ENCODE peak calls at places on chromosome 9, in seven cellular contexts. M is transverse colon, P is stomach, W is sigmoid colon, S is K562, A is suprapubic skin, C is Panc1. I is an unnamed sample.
A peak's percentile ranks its signal among the peaks of the same experiment; 100 is the strongest.

GRCh38 chr9:115114541-115114940 is 3.4 kb downstream of the TNC start:
- DNase-seq in M (no peak), P (no peak), W (no peak), S (no peak), A (no peak), C (no peak), I (no peak)

GRCh38 chr9:112970939-112971338 is 41.1 kb downstream of the ZNF883 start:
- DNase-seq in M (no peak), P (no peak), W (no peak), S (no peak), A (no peak), C (no peak), I (no peak)

GRCh38 chr9:115262477-115262876 is 144.5 kb upstream of the TNC start:
- DNase-seq in M (peak; percentile 87), P (peak; percentile 78), W (peak; percentile 95), S (no peak), A (peak; percentile 64), C (peak; percentile 7), I (no peak)

GRCh38 chr9:117932585-117932984 is 228.4 kb downstream of the TLR4 start:
- DNase-seq in M (no peak), P (no peak), W (no peak), S (no peak), A (no peak), C (no peak), I (no peak)

GRCh38 chr9:132040808-132041207 is 38.9 kb downstream of the MED27 start:
- DNase-seq in M (no peak), P (no peak), W (no peak), S (no peak), A (no peak), C (no peak), I (no peak)

GRCh38 chr9:114690308-114690707 is 8.3 kb upstream of the TEX48 start:
- DNase-seq in M (no peak), P (no peak), W (no peak), S (no peak), A (no peak), C (no peak), I (no peak)

GRCh38 chr9:101536938-101537337 is 3.3 kb downstream of the RNF20 start:
- DNase-seq in M (no peak), P (no peak), W (no peak), S (no peak), A (no peak), C (no peak), I (peak; percentile 37)

GRCh38 chr9:133561976-133562554 is 27.6 kb downstream of the ADAMTSL2 start:
- DNase-seq in M (no peak), P (no peak), W (no peak), S (no peak), A (no peak), C (no peak), I (no peak)

GRCh38 chr9:11158063-11158462 is 545.3 kb upstream of the PTPRD start:
- DNase-seq in M (no peak), P (no peak), W (no peak), S (no peak), A (no peak), C (no peak), I (no peak)

GRCh38 chr9:112570731-112571167 is 84.1 kb downstream of the KIAA1958 start:
- DNase-seq in M (peak; percentile 35), P (peak; percentile 74), W (no peak), S (no peak), A (no peak), C (no peak), I (no peak)

GRCh38 chr9:17793713-17794622 is 215.1 kb downstream of the SH3GL2 start:
- DNase-seq in M (peak; percentile 16), P (no peak), W (no peak), S (no peak), A (no peak), C (no peak), I (no peak)

GRCh38 chr9:87008667-87009066 is 61.4 kb upstream of the GAS1 start:
- DNase-seq in M (no peak), P (no peak), W (no peak), S (no peak), A (no peak), C (no peak), I (no peak)

GRCh38 chr9:37747271-37747753 is 6.3 kb upstream of the TRMT10B start:
- DNase-seq in M (peak; percentile 61), P (peak; percentile 67), W (no peak), S (peak; percentile 89), A (no peak), C (peak; percentile 62), I (peak; percentile 64)

GRCh38 chr9:23598994-23599393 is 227.0 kb downstream of the ELAVL2 start:
- DNase-seq in M (no peak), P (no peak), W (no peak), S (no peak), A (no peak), C (no peak), I (no peak)

GRCh38 chr9:96236854-96237545 is 65.0 kb downstream of the HSD17B3 start:
- DNase-seq in M (no peak), P (no peak), W (no peak), S (no peak), A (no peak), C (no peak), I (no peak)

GRCh38 chr9:108645520-108645919 is 210.3 kb downstream of the ACTL7B start:
- DNase-seq in M (no peak), P (no peak), W (no peak), S (no peak), A (no peak), C (no peak), I (no peak)

GRCh38 chr9:11735391-11735790 is 957.8 kb upstream of the TYRP1 start:
- DNase-seq in M (no peak), P (no peak), W (no peak), S (no peak), A (no peak), C (no peak), I (no peak)

GRCh38 chr9:94817291-94818195 is 91.0 kb downstream of the AOPEP start:
- DNase-seq in M (no peak), P (no peak), W (no peak), S (no peak), A (no peak), C (no peak), I (no peak)

GRCh38 chr9:133973791-133974630 is 18.1 kb downstream of the VAV2 start:
- DNase-seq in M (peak; percentile 77), P (peak; percentile 65), W (peak; percentile 39), S (no peak), A (no peak), C (no peak), I (no peak)

DNA sequence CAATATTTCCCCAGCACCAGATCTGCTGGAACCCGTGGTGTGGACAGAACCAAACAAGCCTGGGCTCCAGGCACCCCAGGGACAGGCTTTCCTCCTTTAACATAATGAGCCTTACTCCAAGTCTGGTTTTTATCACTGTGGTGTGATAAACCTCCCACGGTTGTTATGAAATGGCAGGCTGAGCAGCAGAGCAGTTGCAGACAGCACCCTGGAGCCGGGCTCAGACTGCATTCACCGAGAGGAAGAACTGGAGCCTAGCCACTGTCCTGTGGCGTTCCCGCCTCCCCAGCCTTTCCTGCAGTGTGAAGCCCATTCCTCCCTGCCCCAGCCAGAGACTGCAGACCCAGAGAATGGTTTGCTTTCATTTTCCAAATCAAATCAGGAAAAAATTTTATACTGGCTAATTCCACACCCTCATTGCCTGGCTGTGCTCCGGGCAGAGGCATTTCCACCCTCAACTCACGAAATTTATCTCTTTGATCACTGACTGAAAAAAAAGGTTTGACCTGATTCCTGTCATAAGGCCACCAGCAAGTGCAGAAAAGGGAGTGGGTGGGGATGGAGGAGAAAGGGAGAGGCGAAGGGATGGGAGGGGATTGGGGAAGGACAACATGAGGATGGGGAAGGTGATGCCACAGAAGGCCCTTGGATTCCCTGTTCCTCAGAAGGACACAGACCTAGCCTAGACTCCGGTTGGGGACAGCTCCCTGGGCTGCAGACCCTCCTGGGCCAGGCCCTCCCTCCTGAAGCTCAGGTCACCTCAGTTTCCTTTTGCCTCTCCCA is 18.9 kb downstream of the IPPK start:
- DNase-seq in M (peak; percentile 25), P (no peak), W (peak; percentile 92), S (no peak), A (peak; percentile 73), C (no peak), I (no peak)
- TF ChIP-seq POLR2AphosphoS5 in M (peak; percentile 49), P (peak; percentile 39), W (peak; percentile 89), S (no peak), A (no peak), C (no peak), I (no peak)

DNA sequence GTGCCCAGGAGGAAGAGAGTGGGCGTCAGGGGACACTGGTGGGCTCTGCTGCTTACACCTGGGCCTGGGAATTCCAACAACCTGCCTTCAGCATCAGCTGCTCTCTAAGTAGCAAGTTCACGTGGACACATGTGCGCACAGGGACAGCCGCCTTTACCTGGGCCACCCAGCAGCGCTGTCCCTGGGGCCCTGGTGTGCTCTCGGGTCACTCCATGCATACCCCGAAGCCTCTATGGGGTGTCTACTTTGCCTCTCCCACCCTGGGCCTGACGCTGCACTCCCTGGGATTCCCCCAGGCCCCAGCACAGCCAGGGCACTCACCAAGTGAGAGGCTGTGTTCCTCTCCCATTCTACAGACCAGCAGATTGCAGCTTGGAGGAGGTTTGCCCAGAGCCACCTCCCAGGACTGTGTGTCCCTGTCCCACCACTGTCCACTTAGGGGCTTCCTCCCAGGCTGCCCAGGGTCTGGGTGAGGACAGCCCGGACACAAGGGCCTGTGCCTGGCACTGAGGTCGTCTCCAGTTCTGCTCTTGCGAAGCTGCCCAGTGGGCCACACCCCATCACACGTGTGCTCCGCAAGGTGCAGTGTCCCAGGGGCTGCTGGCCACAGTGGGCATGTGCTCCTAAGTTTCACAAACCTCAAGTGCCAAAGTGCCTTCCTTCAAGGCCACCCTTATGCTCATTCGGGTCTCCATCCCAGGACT is 5.9 kb downstream of the NINJ1 start:
- DNase-seq in M (no peak), P (no peak), W (peak; percentile 59), S (no peak), A (peak; percentile 50), C (no peak), I (no peak)
- TF ChIP-seq POLR2AphosphoS5 in M (no peak), P (no peak), W (no peak), S (no peak), A (no peak), C (no peak), I (no peak)

GRCh38 chr9:129889461-129889935 is 54.2 kb downstream of the USP20 start:
- DNase-seq in M (no peak), P (no peak), W (no peak), S (no peak), A (no peak), C (no peak), I (no peak)

GRCh38 chr9:129886226-129887174 is 51.2 kb downstream of the USP20 start:
- DNase-seq in M (peak; percentile 52), P (no peak), W (no peak), S (peak; percentile 56), A (no peak), C (no peak), I (peak; percentile 55)

GRCh38 chr9:129888809-129889460 is 53.7 kb downstream of the USP20 start:
- DNase-seq in M (no peak), P (no peak), W (no peak), S (no peak), A (no peak), C (no peak), I (no peak)

GRCh38 chr9:129887210-129888084 is 52.2 kb downstream of the USP20 start:
- DNase-seq in M (peak; percentile 45), P (no peak), W (no peak), S (peak; percentile 64), A (no peak), C (no peak), I (peak; percentile 23)

GRCh38 chr9:129888085-129888808 is 53.0 kb downstream of the USP20 start:
- DNase-seq in M (peak; percentile 84), P (peak; percentile 62), W (no peak), S (peak; percentile 58), A (no peak), C (no peak), I (no peak)
- TF ChIP-seq POLR2AphosphoS5 in M (no peak), P (peak; percentile 33), W (no peak), S (no peak), A (no peak), C (no peak), I (no peak)

GRCh38 chr9:128684325-128685021 is 4.5 kb upstream of the SET start:
- DNase-seq in M (peak; percentile 92), P (peak; percentile 92), W (peak; percentile 87), S (peak; percentile 55), A (peak; percentile 88), C (no peak), I (peak; percentile 76)
- TF ChIP-seq POLR2AphosphoS5 in M (peak; percentile 76), P (peak; percentile 86), W (peak; percentile 42), S (no peak), A (peak; percentile 18), C (peak; percentile 65), I (peak; percentile 82)